ENCODE peak calls at places on chromosomes 1 and 21, in six cellular contexts. F is GM10248; M is stimulated activated CD4-positive, alpha-beta T cell treated with anti-CD3 and anti-CD28 coated beads, TNF-alpha, amount 100 ng/mL, for 24 hours; T is GOT3; O is lung; H is amygdala. R is an unnamed sample.

GRCh38 chr1:43770111-43770510 is 62.8 kb downstream of the ST3GAL3 start:
- DNase-seq in F (no peak), T (no peak), O (no peak), M (no peak), H (no peak), R (no peak)

GRCh38 chr1:243465081-243465480 is 209.2 kb downstream of the SDCCAG8 start:
- DNase-seq in O (no peak), F (no peak), M (no peak), T (no peak), H (no peak), R (no peak)

GRCh38 chr21:44791246-44791645 is 10.4 kb downstream of the UBE2G2 start:
- DNase-seq in T (no peak), M (no peak), O (no peak), H (no peak), F (no peak), R (no peak)

GRCh38 chr1:31421404-31422040 is 8.5 kb downstream of the SERINC2 start:
- DNase-seq in M (no peak), O (no peak), H (no peak), T (no peak), F (no peak), R (no peak)

GRCh38 chr1:235297579-235297978 is 30.4 kb downstream of the ARID4B start:
- DNase-seq in T (no peak), M (no peak), H (no peak), O (no peak), F (no peak), R (peak; percentile 76)

GRCh38 chr1:201610806-201611205 is 71.9 kb downstream of the NAV1 start:
- DNase-seq in M (no peak), T (no peak), H (no peak), O (no peak), F (no peak), R (no peak)

GRCh38 chr1:176515310-176515709 is 52.3 kb downstream of the PAPPA2 start:
- DNase-seq in H (no peak), F (no peak), M (no peak), T (peak; percentile 46), O (no peak), R (no peak)

GRCh38 chr21:14762734-14763694 is 216.9 kb upstream of the SAMSN1 start:
- DNase-seq in O (no peak), F (peak; percentile 67), M (no peak), T (no peak), H (no peak), R (peak; percentile 9)

GRCh38 chr1:62735491-62736171 is 47.4 kb upstream of the DOCK7 start:
- DNase-seq in F (no peak), O (no peak), H (no peak), M (no peak), T (no peak), R (no peak)

GRCh38 chr1:175419684-175420490 is 227.3 kb upstream of the KIAA0040 start:
- DNase-seq in H (no peak), F (no peak), O (no peak), M (no peak), T (no peak), R (no peak)

GRCh38 chr1:93815738-93816110 is 63.3 kb downstream of the DNTTIP2 start:
- DNase-seq in M (no peak), O (no peak), F (no peak), H (no peak), T (no peak), R (no peak)

GRCh38 chr1:64320470-64320869 is 117.0 kb downstream of the UBE2U start:
- DNase-seq in M (no peak), T (no peak), F (no peak), O (no peak), H (no peak), R (no peak)

GRCh38 chr21:36550761-36551160 is 70.8 kb upstream of the CLDN14 start:
- DNase-seq in M (no peak), H (no peak), T (no peak), F (no peak), O (no peak), R (no peak)

GRCh38 chr1:165257969-165258459 is 98.5 kb downstream of the LMX1A start:
- DNase-seq in F (peak; percentile 56), O (peak; percentile 49), T (peak; percentile 20), H (no peak), M (peak; percentile 34), R (peak; percentile 46)

GRCh38 chr1:156124557-156125483 is 10.3 kb downstream of the LMNA start:
- DNase-seq in T (no peak), M (no peak), F (no peak), H (no peak), O (no peak), R (no peak)

GRCh38 chr21:39938086-39938611 is 70.9 kb downstream of the PCP4 start:
- DNase-seq in F (no peak), H (no peak), T (no peak), M (no peak), O (no peak), R (no peak)

GRCh38 chr1:14567056-14567455 is 31.4 kb upstream of the KAZN start:
- DNase-seq in O (no peak), H (no peak), F (no peak), T (no peak), M (no peak), R (no peak)

GRCh38 chr1:18632711-18633427 is 2.2 kb downstream of the PAX7 start:
- DNase-seq in O (peak; percentile 81), M (no peak), F (no peak), H (no peak), T (no peak), R (no peak)

GRCh38 chr1:183622884-183623785 is 12.4 kb downstream of the ARPC5 start:
- DNase-seq in H (no peak), O (peak; percentile 56), F (peak; percentile 58), M (peak; percentile 27), T (no peak), R (peak; percentile 19)

GRCh38 chr1:41898191-41898713 is 20.5 kb downstream of the HIVEP3 start:
- DNase-seq in H (no peak), F (no peak), T (no peak), O (peak; percentile 28), M (peak; percentile 56), R (peak; percentile 83)

GRCh38 chr1:230067441-230067870 is 418 bp downstream of the GALNT2 start:
- DNase-seq in O (peak; percentile 42), M (no peak), T (no peak), H (no peak), F (peak; percentile 35), R (peak; percentile 34)

GRCh38 chr1:50699795-50700194 is 260.3 kb downstream of the FAF1 start:
- DNase-seq in H (no peak), M (no peak), T (no peak), O (no peak), F (no peak), R (no peak)

GRCh38 chr1:201882665-201883132 is 6.0 kb upstream of the SHISA4 start:
- DNase-seq in M (no peak), F (peak; percentile 39), T (no peak), O (no peak), H (no peak), R (no peak)

GRCh38 chr1:91948501-91949355 is 473 bp upstream of the BRDT start:
- DNase-seq in T (no peak), M (no peak), H (no peak), F (no peak), O (no peak), R (peak; percentile 62)

GRCh38 chr1:16900771-16901170 is 5.0 kb downstream of the RNU1-2 start:
- DNase-seq in H (no peak), O (no peak), F (no peak), M (no peak), T (no peak), R (no peak)

GRCh38 chr1:116983112-116983511 is 18.4 kb upstream of the CD101 start:
- DNase-seq in F (no peak), O (no peak), M (no peak), H (no peak), T (no peak), R (no peak)

GRCh38 chr1:48026275-48026674 is 29.1 kb upstream of the TRABD2B start:
- DNase-seq in H (no peak), M (no peak), O (no peak), F (no peak), T (no peak), R (no peak)

GRCh38 chr1:188706742-188707141 is 1770.9 kb downstream of the BRINP3 start:
- DNase-seq in O (no peak), T (no peak), M (no peak), F (no peak), H (no peak), R (no peak)

GRCh38 chr1:204920511-204920910 is 49.8 kb downstream of the NFASC start:
- DNase-seq in T (no peak), H (no peak), O (no peak), M (no peak), F (no peak), R (no peak)

GRCh38 chr1:9996624-9997582 is at the start of gene RBP7:
- DNase-seq in O (no peak), F (peak; percentile 37), T (no peak), M (peak; percentile 5), H (no peak), R (no peak)

GRCh38 chr1:185570962-185571361 is 163.2 kb upstream of the HMCN1 start:
- DNase-seq in T (no peak), M (no peak), H (no peak), F (no peak), O (no peak), R (peak; percentile 37)

GRCh38 chr1:25216123-25216522 is 16.2 kb downstream of the SYF2 start:
- DNase-seq in F (no peak), O (no peak), H (no peak), M (no peak), T (no peak), R (no peak)

GRCh38 chr1:160651428-160652064 is 4.7 kb upstream of the SLAMF1 start:
- DNase-seq in M (no peak), T (no peak), F (no peak), H (no peak), O (no peak), R (no peak)

GRCh38 chr1:64093941-64094340 is 109.5 kb upstream of the UBE2U start:
- DNase-seq in H (no peak), O (no peak), M (no peak), F (no peak), T (no peak), R (no peak)

GRCh38 chr21:23578027-23578426 is 2029.3 kb downstream of the MRPL39 start:
- DNase-seq in T (no peak), M (no peak), H (no peak), O (no peak), F (no peak), R (no peak)

GRCh38 chr1:164675342-164675904 is 116.4 kb downstream of the PBX1 start:
- DNase-seq in O (no peak), M (no peak), F (no peak), H (no peak), T (no peak), R (no peak)

GRCh38 chr1:16981269-16981849 is 939 bp upstream of the MFAP2 start:
- DNase-seq in M (no peak), O (no peak), H (no peak), T (peak; percentile 55), F (no peak), R (no peak)

R was measured in CD4-positive, CD25-positive, alpha-beta regulatory T cell.